ENCODE peak calls at places on chromosomes 5 and 9, in seven cellular contexts. B is IMR-90, D is spleen, F is A549, H is right atrium auricular region, Z is fibroblast of lung, E is tibial artery. I is an unnamed sample. For H3K9me3, the result is how much of the 10 kb centered on the place peaks cover.

GRCh38 chr5:180171568-180172094 is 37.4 kb downstream of the RASGEF1C start:
- DNase-seq in B (no peak), D (no peak), F (no peak), H (no peak), Z (no peak), E (no peak), I (no peak)

GRCh38 chr5:174533771-174534221 is 190.6 kb upstream of the MSX2 start:
- DNase-seq in B (peak), D (no peak), F (peak), H (no peak), Z (peak), E (no peak), I (no peak)

GRCh38 chr9:132784286-132784820 is 93.7 kb downstream of the AK8 start:
- DNase-seq in B (no peak), D (no peak), F (no peak), H (no peak), Z (no peak), E (no peak), I (no peak)

GRCh38 chr9:134057751-134058701 is 9.8 kb downstream of the BRD3 start:
- DNase-seq in B (no peak), D (peak), F (no peak), H (no peak), Z (no peak), E (peak), I (no peak)

GRCh38 chr5:181191526-181192336 is 13.3 kb downstream of the TRIM7 start:
- DNase-seq in B (peak), D (peak), F (peak), H (peak), Z (peak), E (peak), I (peak)

GRCh38 chr9:36100532-36100931 is 36.0 kb upstream of the GLIPR2 start:
- DNase-seq in B (peak), D (no peak), F (no peak), H (no peak), Z (no peak), E (no peak), I (no peak)

GRCh38 chr9:6788175-6789016 is 30.6 kb downstream of the KDM4C start:
- DNase-seq in B (peak), D (no peak), F (peak), H (no peak), Z (peak), E (no peak), I (no peak)

GRCh38 chr9:136305822-136306690 is 2.2 kb upstream of the CCDC187 start:
- DNase-seq in B (no peak), D (no peak), F (no peak), H (no peak), Z (no peak), E (no peak), I (no peak)

GRCh38 chr5:124941051-124942049 is 194.9 kb upstream of the ZNF608 start:
- DNase-seq in B (no peak), D (no peak), F (no peak), H (no peak), Z (no peak), E (no peak), I (no peak)

GRCh38 chr5:93635991-93636390 is 53.0 kb downstream of the NR2F1 start:
- DNase-seq in B (no peak), D (no peak), F (no peak), H (no peak), Z (no peak), E (no peak), I (no peak)

GRCh38 chr5:176837707-176838115 is 27.4 kb downstream of the UNC5A start:
- DNase-seq in B (peak), D (peak), F (peak), H (peak), Z (peak), E (peak), I (peak)

GRCh38 chr5:14145356-14146334 is 2.5 kb downstream of the TRIO start:
- DNase-seq in B (peak), D (no peak), F (no peak), H (no peak), Z (no peak), E (no peak), I (no peak)

GRCh38 chr5:77632526-77633268 is 5.8 kb downstream of the OTP start:
- DNase-seq in B (no peak), D (no peak), F (no peak), H (no peak), Z (no peak), E (no peak), I (no peak)

GRCh38 chr5:86909896-86910295 is 292.2 kb downstream of the COX7C start:
- DNase-seq in B (peak), D (no peak), F (peak), H (no peak), Z (peak), E (no peak), I (no peak)

GRCh38 chr9:95684516-95684915 is 167.7 kb upstream of the PTCH1 start:
- DNase-seq in B (no peak), D (no peak), F (no peak), H (no peak), Z (no peak), E (no peak), I (no peak)

GRCh38 chr5:80282054-80282453 is 26.2 kb upstream of the SERINC5 start:
- DNase-seq in B (no peak), D (no peak), F (no peak), H (no peak), Z (no peak), E (no peak), I (no peak)

GRCh38 chr5:69024241-69024651 is 69.6 kb upstream of the SLC30A5 start:
- DNase-seq in B (peak), D (no peak), F (peak), H (no peak), Z (peak), E (no peak), I (no peak)

GRCh38 chr5:115549154-115549553 is 4.6 kb upstream of the FEM1C start:
- DNase-seq in B (peak), D (no peak), F (peak), H (no peak), Z (peak), E (no peak), I (no peak)

GRCh38 chr5:108997720-108998119 is 250.0 kb downstream of the FER start:
- DNase-seq in B (no peak), D (no peak), F (no peak), H (no peak), Z (no peak), E (no peak), I (no peak)

GRCh38 chr9:99680191-99680590 is 141.5 kb upstream of the NR4A3 start:
- DNase-seq in B (peak), D (no peak), F (no peak), H (no peak), Z (peak), E (no peak), I (no peak)

GRCh38 chr9:2663486-2663885 is 41.9 kb downstream of the VLDLR start:
- DNase-seq in B (no peak), D (no peak), F (no peak), H (no peak), Z (no peak), E (no peak), I (no peak)

GRCh38 chr5:89988129-89988528 is 421.4 kb downstream of the CETN3 start:
- DNase-seq in B (no peak), D (no peak), F (no peak), H (no peak), Z (no peak), E (no peak), I (no peak)

GRCh38 chr5:151155149-151155776 is 2.3 kb downstream of the ANXA6 start:
- DNase-seq in B (peak), D (peak), F (no peak), H (no peak), Z (peak), E (no peak), I (peak)

GRCh38 chr5:141258464-141258863 is 13.3 kb downstream of the PCDHB15 start:
- DNase-seq in B (no peak), D (no peak), F (no peak), H (no peak), Z (no peak), E (no peak), I (no peak)
- H3K9me3 ChIP-seq in B (under half), D (half or more), F (half or more), H (half or more), Z (under half), E (half or more), I (half or more)

GRCh38 chr5:104186510-104186909 is 623.9 kb upstream of the NUDT12 start:
- DNase-seq in B (no peak), D (no peak), F (no peak), H (no peak), Z (no peak), E (no peak), I (no peak)
- H3K9me3 ChIP-seq in B (under half), D (under half), F (under half), H (under half), Z (under half), E (under half), I (under half)

GRCh38 chr9:122723690-122724089 is at the start of gene OR1L4:
- DNase-seq in B (no peak), D (no peak), F (no peak), H (no peak), Z (no peak), E (no peak), I (no peak)
- H3K9me3 ChIP-seq in B (under half), D (half or more), F (under half), H (half or more), Z (under half), E (under half), I (under half)

GRCh38 chr9:74322661-74323314 is 174.3 kb upstream of the RORB start:
- DNase-seq in B (no peak), D (no peak), F (no peak), H (no peak), Z (no peak), E (no peak), I (no peak)
- H3K9me3 ChIP-seq in B (under half), D (under half), F (under half), H (under half), Z (under half), E (under half), I (under half)

DNA sequence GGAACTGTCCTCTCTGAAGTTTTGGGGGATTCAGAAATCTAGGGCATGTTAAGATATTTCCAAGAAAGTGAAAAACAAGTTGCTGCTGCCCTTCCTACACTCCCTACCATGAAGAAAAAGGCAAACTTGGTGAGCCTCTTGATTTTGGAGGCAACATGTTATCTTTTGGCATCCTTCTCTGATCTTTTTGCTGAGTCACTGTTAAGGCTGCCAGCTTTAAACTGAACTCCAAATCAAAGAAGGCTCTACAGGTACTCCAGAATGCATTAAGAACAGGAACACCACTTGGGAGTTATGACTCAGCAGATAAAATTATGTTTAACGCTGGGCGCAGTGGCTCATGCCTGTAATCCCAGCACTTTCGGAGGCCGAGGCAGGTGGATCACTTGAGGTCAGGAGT is 24.0 kb downstream of the PCDHB15 start:
- DNase-seq in B (no peak), D (no peak), F (no peak), H (no peak), Z (no peak), E (no peak), I (no peak)
- H3K9me3 ChIP-seq in B (under half), D (half or more), F (half or more), H (half or more), Z (under half), E (half or more), I (half or more)

GRCh38 chr5:88756953-88757352 is 126.0 kb downstream of the MEF2C start:
- DNase-seq in B (no peak), D (no peak), F (no peak), H (no peak), Z (no peak), E (no peak), I (no peak)

GRCh38 chr5:88760512-88760911 is 122.5 kb downstream of the MEF2C start:
- DNase-seq in B (no peak), D (no peak), F (no peak), H (no peak), Z (no peak), E (no peak), I (no peak)

GRCh38 chr5:88758584-88758983 is 124.4 kb downstream of the MEF2C start:
- DNase-seq in B (no peak), D (no peak), F (no peak), H (no peak), Z (no peak), E (no peak), I (no peak)

GRCh38 chr5:88761939-88762338 is 121.0 kb downstream of the MEF2C start:
- DNase-seq in B (no peak), D (no peak), F (no peak), H (no peak), Z (no peak), E (no peak), I (no peak)

GRCh38 chr5:88761269-88761880 is 121.6 kb downstream of the MEF2C start:
- DNase-seq in B (peak), D (no peak), F (no peak), H (no peak), Z (peak), E (no peak), I (no peak)
- H3K9me3 ChIP-seq in B (under half), D (under half), F (under half), H (under half), Z (under half), E (under half), I (under half)

DNA sequence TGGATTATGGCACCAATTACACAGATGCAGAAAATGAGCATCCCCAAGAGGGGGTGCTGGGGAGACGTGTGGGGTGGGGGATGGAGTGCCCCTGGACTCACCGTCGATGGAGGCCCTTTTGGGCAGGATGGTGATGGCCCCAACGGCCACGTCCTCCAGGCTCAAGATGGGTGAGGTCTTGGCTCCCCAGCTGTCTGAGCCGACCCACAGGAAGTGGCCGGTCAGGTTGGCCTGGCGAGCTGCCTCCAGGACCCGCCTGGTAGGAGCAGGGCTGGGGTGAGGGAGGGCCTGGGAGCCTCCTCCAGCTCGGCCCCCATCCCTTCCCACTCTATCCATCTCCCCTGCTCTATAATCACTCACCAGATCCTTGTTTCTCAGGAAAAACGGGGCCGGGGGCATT is 4.6 kb downstream of the GRM6 start:
- DNase-seq in B (no peak), D (peak), F (no peak), H (no peak), Z (no peak), E (no peak), I (no peak)
- H3K9me3 ChIP-seq in B (half or more), D (half or more), F (under half), H (under half), Z (under half), E (half or more), I (under half)

DNA sequence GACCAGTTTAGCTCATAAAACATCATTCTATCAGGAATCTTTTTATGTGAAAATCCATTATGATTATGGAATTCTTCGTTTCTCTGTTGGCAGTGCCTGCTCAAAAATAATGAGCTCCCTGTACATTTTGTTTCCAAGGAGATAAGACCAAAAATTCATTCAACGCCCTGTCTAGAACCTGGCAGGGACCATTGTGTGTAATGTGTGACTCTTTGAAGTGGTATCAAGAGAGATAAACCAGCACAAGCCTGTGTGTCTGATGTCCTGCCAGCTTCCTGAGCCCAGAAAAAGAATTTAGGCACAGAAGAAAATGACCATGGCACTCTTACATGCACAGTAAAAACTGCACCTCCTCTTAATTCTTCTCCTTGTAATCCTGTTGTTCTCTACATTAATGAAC is 177.4 kb downstream of the SAXO1 start:
- DNase-seq in B (no peak), D (no peak), F (no peak), H (no peak), Z (no peak), E (no peak), I (no peak)
- H3K9me3 ChIP-seq in B (under half), D (under half), F (under half), H (under half), Z (under half), E (under half), I (under half)

DNA sequence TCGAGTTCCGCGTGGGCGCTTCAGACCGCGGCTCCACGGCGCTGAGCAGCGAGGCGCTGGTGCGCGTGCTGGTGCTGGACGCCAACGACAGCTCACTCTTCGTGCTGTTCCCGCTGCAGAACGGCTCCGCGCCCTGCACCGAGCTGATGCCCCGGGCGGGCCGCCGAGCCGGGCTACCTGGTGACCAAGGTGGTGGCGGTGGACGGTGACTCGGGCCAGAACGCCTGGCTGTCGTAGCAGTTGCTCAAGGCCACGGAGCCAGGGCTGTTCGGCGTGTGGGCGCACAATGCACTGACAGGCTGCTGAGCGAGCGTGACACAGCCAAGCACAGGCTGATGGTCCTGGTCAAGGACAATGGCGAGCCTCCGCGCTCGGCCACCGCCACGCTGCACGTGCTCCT is 3.7 kb upstream of the PCDHB15 start:
- DNase-seq in B (no peak), D (no peak), F (no peak), H (no peak), Z (no peak), E (no peak), I (no peak)
- H3K9me3 ChIP-seq in B (under half), D (half or more), F (under half), H (half or more), Z (under half), E (half or more), I (half or more)

GRCh38 chr5:96396878-96397277 is 36.2 kb downstream of the PCSK1 start:
- DNase-seq in B (no peak), D (no peak), F (no peak), H (no peak), Z (no peak), E (no peak), I (no peak)
- H3K9me3 ChIP-seq in B (under half), D (under half), F (under half), H (under half), Z (under half), E (under half), I (under half)

I was measured in CD4-positive, alpha-beta T cell.